ENCODE peak calls at places on chromosomes 7 and 10, in five cellular contexts. O, A, D, R and J are unnamed samples.

GRCh38 chr7:16960566-16960965 is 78.8 kb upstream of the AGR3 start:
- DNase-seq in O (no peak), A (no peak), D (no peak), R (no peak), J (no peak)

GRCh38 chr10:117408436-117409384 is 33.5 kb upstream of the PDZD8 start:
- DNase-seq in O (no peak), A (no peak), D (no peak), R (no peak), J (no peak)

GRCh38 chr10:102457591-102458150 is 6.3 kb upstream of the C10orf95 start:
- DNase-seq in O (no peak), A (no peak), D (no peak), R (no peak), J (no peak)

GRCh38 chr7:81111781-81112540 is 193.1 kb upstream of the SEMA3C start:
- DNase-seq in O (no peak), A (peak), D (no peak), R (peak), J (no peak)

GRCh38 chr7:132035517-132036362 is 479.3 kb upstream of the PODXL start:
- DNase-seq in O (no peak), A (no peak), D (peak), R (no peak), J (no peak)

GRCh38 chr7:87895363-87895762 is 19.1 kb downstream of the DBF4 start:
- DNase-seq in O (no peak), A (no peak), D (no peak), R (no peak), J (no peak)

GRCh38 chr7:31109751-31110150 is 57.6 kb downstream of the ADCYAP1R1 start:
- DNase-seq in O (no peak), A (no peak), D (no peak), R (no peak), J (no peak)

GRCh38 chr7:136062625-136063336 is 85.6 kb upstream of the MTPN start:
- DNase-seq in O (no peak), A (no peak), D (no peak), R (no peak), J (no peak)

GRCh38 chr7:114413741-114414140 is 874 bp upstream of the FOXP2 start:
- DNase-seq in O (no peak), A (no peak), D (no peak), R (no peak), J (no peak)

GRCh38 chr10:115948415-115948814 is 324.6 kb downstream of the GFRA1 start:
- DNase-seq in O (no peak), A (no peak), D (peak), R (no peak), J (no peak)
- TF ChIP-seq CTCF in O (no peak), A (peak), D (peak), R (peak), J (no peak)

DNA sequence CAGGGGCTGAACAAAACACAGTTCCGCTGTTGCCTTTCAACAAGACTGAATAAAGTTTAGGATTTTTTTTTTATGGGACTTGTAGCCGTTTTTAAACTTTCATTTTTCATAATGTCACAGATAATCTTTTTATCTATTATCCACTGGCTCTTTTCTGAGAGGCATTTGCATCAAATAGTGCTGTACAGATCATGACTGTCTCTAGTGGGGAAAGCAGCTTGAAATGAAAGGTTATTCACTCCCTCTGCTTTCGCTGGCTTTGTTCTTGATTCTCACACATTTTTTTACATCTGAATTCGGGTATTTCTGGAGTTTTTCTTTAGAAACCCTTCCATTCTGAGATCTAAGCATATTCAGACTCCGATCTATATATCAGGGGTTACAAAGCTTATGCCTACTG is 543.3 kb upstream of the GALNT17 start:
- DNase-seq in O (no peak), A (no peak), D (no peak), R (no peak), J (no peak)
- TF ChIP-seq CTCF in O (no peak), A (no peak), D (no peak), R (no peak), J (no peak)

DNA sequence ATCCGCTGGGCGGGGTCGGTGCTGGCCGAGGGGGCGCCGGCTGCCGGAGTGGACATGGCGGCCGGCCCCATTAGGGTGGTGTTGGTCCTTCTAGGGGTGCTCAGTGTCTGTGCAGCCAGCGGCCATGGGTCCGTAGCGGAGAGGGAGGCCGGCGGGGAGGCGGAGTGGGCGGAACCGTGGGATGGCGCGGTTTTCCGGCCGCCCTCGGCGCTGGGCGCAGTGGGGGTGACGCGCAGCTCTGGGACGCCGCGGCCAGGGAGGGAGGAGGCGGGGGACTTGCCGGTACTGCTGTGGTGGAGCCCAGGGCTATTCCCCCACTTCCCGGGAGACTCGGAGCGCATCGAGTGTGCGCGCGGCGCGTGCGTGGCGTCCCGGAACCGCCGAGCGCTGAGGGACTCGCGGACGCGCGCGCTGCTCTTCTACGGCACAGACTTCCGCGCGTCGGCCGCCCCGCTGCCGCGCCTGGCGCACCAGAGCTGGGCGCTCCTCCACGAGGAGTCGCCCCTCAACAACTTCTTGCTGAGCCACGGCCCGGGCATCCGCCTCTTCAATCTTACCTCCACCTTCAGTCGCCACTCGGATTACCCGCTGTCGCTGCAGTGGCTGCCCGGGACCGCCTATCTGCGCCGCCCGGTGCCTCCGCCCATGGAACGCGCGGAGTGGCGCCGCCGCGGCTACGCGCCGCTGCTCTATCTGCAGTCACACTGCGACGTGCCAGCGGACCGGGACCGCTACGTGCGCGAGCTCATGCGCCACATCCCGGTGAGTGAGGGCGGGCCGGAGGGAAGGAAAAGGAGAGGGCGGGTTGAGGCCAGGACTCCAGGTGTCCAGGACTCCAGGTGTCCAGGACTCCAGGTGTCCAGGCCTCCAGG is 9.3 kb upstream of the CHCHD1 start:
- DNase-seq in O (peak), A (peak), D (peak), R (no peak), J (peak)
- TF ChIP-seq CTCF in O (peak), A (no peak), D (no peak), R (peak), J (no peak)

GRCh38 chr10:60110739-60111138 is 204.4 kb upstream of the CCDC6 start:
- DNase-seq in O (no peak), A (no peak), D (no peak), R (no peak), J (no peak)

GRCh38 chr10:60114765-60115586 is 208.6 kb upstream of the CCDC6 start:
- DNase-seq in O (no peak), A (peak), D (peak), R (peak), J (peak)
- TF ChIP-seq CTCF in O (no peak), A (peak), D (peak), R (peak), J (peak)

DNA sequence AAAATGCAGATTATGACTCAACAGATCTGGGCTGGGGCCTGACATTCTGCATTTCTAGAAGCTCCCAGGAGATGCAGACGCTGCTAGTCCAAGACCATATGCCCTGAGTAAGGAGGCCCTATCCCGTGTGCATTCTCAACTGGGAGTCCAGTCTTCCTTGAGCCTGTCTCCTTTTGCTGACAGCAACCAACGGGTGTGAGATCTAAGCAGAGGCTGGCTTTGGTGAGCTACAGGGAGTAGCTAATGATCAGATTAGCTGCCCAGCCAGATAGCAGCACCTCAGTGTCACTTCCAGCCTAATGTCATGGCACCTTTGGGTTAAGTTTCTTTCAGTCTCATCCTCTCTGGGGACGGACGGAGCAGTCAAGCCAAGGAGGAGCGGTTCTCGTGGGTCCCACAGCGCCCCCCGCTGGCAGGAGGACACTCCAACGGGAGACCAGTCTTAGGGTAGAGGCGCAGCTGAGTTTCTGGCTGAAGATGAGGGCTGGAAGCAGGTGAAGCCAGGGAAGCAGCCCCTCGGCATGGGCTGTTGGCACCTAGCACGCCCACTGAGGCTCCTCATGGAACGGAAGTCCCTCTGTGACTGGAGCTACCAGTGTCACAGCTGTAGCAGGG is 154.0 kb downstream of the CCDC3 start:
- DNase-seq in O (no peak), A (peak), D (no peak), R (no peak), J (no peak)
- TF ChIP-seq CTCF in O (no peak), A (peak), D (no peak), R (peak), J (no peak)

GRCh38 chr10:122297583-122297982 is 26.5 kb downstream of the BTBD16 start:
- DNase-seq in O (no peak), A (no peak), D (no peak), R (no peak), J (no peak)
- TF ChIP-seq CTCF in O (no peak), A (no peak), D (no peak), R (no peak), J (no peak)

GRCh38 chr7:90303241-90303640 is 17.9 kb downstream of the FAM237B start:
- DNase-seq in O (no peak), A (no peak), D (no peak), R (no peak), J (no peak)

GRCh38 chr7:90297118-90297517 is 24.0 kb downstream of the FAM237B start:
- DNase-seq in O (no peak), A (no peak), D (no peak), R (no peak), J (no peak)

GRCh38 chr7:90298145-90299038 is 22.7 kb downstream of the FAM237B start:
- DNase-seq in O (no peak), A (no peak), D (peak), R (peak), J (peak)
- TF ChIP-seq CTCF in O (peak), A (peak), D (peak), R (peak), J (peak)

GRCh38 chr10:74738052-74738451 is 88.3 kb upstream of the KAT6B start:
- DNase-seq in O (no peak), A (no peak), D (peak), R (no peak), J (no peak)
- TF ChIP-seq CTCF in O (no peak), A (no peak), D (no peak), R (no peak), J (no peak)

DNA sequence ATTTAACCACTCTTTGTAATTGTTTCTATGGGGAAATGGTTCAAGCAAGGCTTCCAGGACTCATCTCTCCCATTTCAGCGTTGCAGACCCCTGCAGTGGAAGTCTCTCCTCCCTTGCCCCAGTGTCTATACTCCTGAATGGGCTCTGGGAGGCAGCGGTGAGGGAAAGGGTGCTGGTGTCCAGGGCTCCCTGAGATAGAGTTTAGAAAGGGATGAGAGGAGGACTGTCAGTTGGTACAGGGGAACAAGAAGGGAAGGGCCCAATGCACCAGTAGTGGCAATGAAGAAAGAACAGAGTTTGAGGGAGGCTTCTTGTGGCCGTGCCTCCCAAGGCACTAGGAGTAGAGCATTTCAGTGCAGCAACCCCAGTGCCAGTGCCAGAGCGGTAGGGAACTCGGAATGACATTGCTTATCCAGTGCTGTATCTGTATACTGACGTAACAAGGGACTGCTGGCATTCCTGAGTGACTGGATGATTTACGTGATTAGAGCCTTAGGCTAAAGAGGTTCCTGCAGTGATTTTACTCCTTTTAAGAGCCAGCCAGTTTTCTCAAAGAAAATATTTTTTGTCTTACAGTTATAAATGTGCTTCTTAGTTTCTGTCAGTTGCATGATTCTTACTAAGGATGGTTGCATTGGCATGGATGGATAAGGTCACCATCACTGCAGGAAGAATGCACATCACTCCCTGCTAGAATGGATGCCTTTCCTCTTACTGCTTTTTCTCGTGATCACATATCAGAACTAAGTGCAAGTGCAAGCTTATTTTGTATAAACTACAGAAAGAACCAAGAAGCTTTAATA is 28.0 kb downstream of the PRPF18 start:
- DNase-seq in O (no peak), A (peak), D (peak), R (peak), J (no peak)
- TF ChIP-seq CTCF in O (no peak), A (no peak), D (no peak), R (no peak), J (no peak)